ENCODE peak calls at places on chromosomes 16 and 17, in five cellular contexts. One of them, this sample, is unnamed.

GRCh38 chr16:22898874-22899348 is 84.9 kb downstream of the HS3ST2 start:
- DNase-seq in H9: peak
- DNase-seq in IMR-90: peak
- DNase-seq in trophoblast cell: peak
- DNase-seq in H1: peak
- DNase-seq in this sample: peak

GRCh38 chr16:66478733-66479511 is 51.8 kb downstream of the BEAN1 start:
- DNase-seq in H9: peak
- DNase-seq in IMR-90: peak
- DNase-seq in trophoblast cell: peak
- DNase-seq in H1: peak
- DNase-seq in this sample: no peak

GRCh38 chr17:67779098-67779672 is 46.1 kb upstream of the BPTF start:
- DNase-seq in H9: peak
- DNase-seq in IMR-90: peak
- DNase-seq in trophoblast cell: peak
- DNase-seq in H1: peak
- DNase-seq in this sample: peak

GRCh38 chr16:30924086-30924714 is 828 bp downstream of the FBXL19 start:
- DNase-seq in H9: no peak
- DNase-seq in IMR-90: no peak
- DNase-seq in trophoblast cell: no peak
- DNase-seq in H1: no peak
- DNase-seq in this sample: peak

GRCh38 chr16:87881327-87882200 is 12.3 kb upstream of the SLC7A5 start:
- DNase-seq in H9: no peak
- DNase-seq in IMR-90: no peak
- DNase-seq in trophoblast cell: no peak
- DNase-seq in H1: no peak
- DNase-seq in this sample: no peak

GRCh38 chr16:66844342-66845079 is at the start of gene CA7:
- DNase-seq in H9: no peak
- DNase-seq in IMR-90: no peak
- DNase-seq in trophoblast cell: no peak
- DNase-seq in H1: no peak
- DNase-seq in this sample: no peak

GRCh38 chr17:42422412-42422957 is 571 bp downstream of the CAVIN1 start:
- DNase-seq in H9: peak
- DNase-seq in IMR-90: peak
- DNase-seq in trophoblast cell: peak
- DNase-seq in H1: no peak
- DNase-seq in this sample: no peak

GRCh38 chr16:84795338-84796053 is 24.3 kb upstream of the CRISPLD2 start:
- DNase-seq in H9: no peak
- DNase-seq in IMR-90: peak
- DNase-seq in trophoblast cell: peak
- DNase-seq in H1: no peak
- DNase-seq in this sample: no peak

GRCh38 chr17:50200447-50201225 is 795 bp downstream of the COL1A1 start:
- DNase-seq in H9: peak
- DNase-seq in IMR-90: peak
- DNase-seq in trophoblast cell: peak
- DNase-seq in H1: peak
- DNase-seq in this sample: peak
- H3K14ac ChIP-seq in H9: no peak
- H3K14ac ChIP-seq in IMR-90: peak
- H3K14ac ChIP-seq in trophoblast cell: peak
- H3K14ac ChIP-seq in H1: no peak
- H3K14ac ChIP-seq in this sample: no peak

DNA sequence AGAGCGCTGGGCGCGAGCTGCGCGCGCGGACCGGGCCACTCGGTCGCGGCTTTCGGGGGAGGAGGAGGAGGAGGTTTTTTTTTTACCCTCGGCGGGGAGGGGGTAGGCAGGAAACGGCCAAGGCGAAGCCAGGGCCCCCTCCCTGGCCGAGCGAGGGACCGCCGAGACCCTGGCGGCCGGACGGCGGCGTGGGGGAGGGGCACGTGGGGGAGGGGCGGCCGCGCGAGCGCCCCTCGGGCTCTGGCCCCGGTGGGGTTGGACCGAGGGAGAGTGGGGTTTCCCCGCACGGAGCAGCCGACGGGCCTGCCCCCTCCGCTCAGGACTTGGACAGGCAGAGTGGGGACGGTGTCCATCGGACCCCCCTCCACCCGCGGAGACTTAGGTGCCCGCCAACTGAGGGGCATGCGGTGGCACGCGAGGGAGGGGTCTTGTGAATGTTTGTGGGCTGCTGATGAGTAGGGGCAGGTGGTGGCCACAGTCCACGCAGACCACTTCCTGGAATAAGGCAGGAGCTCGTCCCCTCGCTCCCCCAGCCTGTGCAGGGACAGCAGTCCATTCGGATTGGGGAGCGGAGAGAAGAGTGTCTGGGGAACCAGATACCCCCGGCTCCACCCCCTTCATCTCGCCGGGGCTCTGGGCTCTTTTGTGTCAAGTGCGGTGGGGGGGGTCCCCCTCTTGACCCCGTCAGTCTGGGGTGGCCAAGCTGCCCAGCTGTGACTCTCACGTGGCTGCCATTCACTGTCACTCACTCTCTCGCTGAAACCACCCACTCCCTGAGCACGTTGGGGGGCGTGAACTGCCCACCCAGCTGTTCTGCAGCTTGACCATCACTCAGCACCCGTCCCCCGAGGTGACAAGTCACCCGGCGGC is 3.0 kb upstream of the CHD3 start:
- DNase-seq in H9: peak
- DNase-seq in IMR-90: peak
- DNase-seq in trophoblast cell: peak
- DNase-seq in H1: no peak
- DNase-seq in this sample: peak
- H4K8ac ChIP-seq in H9: no peak
- H4K8ac ChIP-seq in IMR-90: peak
- H4K8ac ChIP-seq in trophoblast cell: peak
- H4K8ac ChIP-seq in H1: no peak
- H4K8ac ChIP-seq in this sample: no peak

GRCh38 chr17:77248216-77249054 is 107.7 kb downstream of the SEC14L1 start:
- DNase-seq in H9: no peak
- DNase-seq in IMR-90: no peak
- DNase-seq in trophoblast cell: no peak
- DNase-seq in H1: no peak
- DNase-seq in this sample: no peak

GRCh38 chr17:77247048-77247541 is 106.3 kb downstream of the SEC14L1 start:
- DNase-seq in H9: peak
- DNase-seq in IMR-90: peak
- DNase-seq in trophoblast cell: peak
- DNase-seq in H1: peak
- DNase-seq in this sample: peak

GRCh38 chr17:77245162-77245926 is 104.6 kb downstream of the SEC14L1 start:
- DNase-seq in H9: no peak
- DNase-seq in IMR-90: no peak
- DNase-seq in trophoblast cell: no peak
- DNase-seq in H1: no peak
- DNase-seq in this sample: no peak

GRCh38 chr17:77247609-77248008 is 106.8 kb downstream of the SEC14L1 start:
- DNase-seq in H9: no peak
- DNase-seq in IMR-90: no peak
- DNase-seq in trophoblast cell: no peak
- DNase-seq in H1: no peak
- DNase-seq in this sample: no peak

GRCh38 chr17:77246110-77247047 is 105.6 kb downstream of the SEC14L1 start:
- DNase-seq in H9: no peak
- DNase-seq in IMR-90: no peak
- DNase-seq in trophoblast cell: no peak
- DNase-seq in H1: no peak
- DNase-seq in this sample: no peak
- H3K14ac ChIP-seq in H9: no peak
- H3K14ac ChIP-seq in IMR-90: no peak
- H3K14ac ChIP-seq in trophoblast cell: peak
- H3K14ac ChIP-seq in H1: no peak
- H3K14ac ChIP-seq in this sample: peak

GRCh38 chr17:77424585-77425344 is 284.0 kb downstream of the SEC14L1 start:
- DNase-seq in H9: no peak
- DNase-seq in IMR-90: peak
- DNase-seq in trophoblast cell: no peak
- DNase-seq in H1: no peak
- DNase-seq in this sample: no peak
- H4K8ac ChIP-seq in H9: no peak
- H4K8ac ChIP-seq in IMR-90: peak
- H4K8ac ChIP-seq in trophoblast cell: peak
- H4K8ac ChIP-seq in H1: peak
- H4K8ac ChIP-seq in this sample: no peak

GRCh38 chr17:77647531-77647930 is 311.0 kb upstream of the TNRC6C start:
- DNase-seq in H9: peak
- DNase-seq in IMR-90: no peak
- DNase-seq in trophoblast cell: no peak
- DNase-seq in H1: no peak
- DNase-seq in this sample: no peak

GRCh38 chr17:77645441-77646430 is 312.8 kb upstream of the TNRC6C start:
- DNase-seq in H9: peak
- DNase-seq in IMR-90: no peak
- DNase-seq in trophoblast cell: no peak
- DNase-seq in H1: no peak
- DNase-seq in this sample: no peak

GRCh38 chr17:77654296-77654695 is 304.2 kb upstream of the TNRC6C start:
- DNase-seq in H9: no peak
- DNase-seq in IMR-90: no peak
- DNase-seq in trophoblast cell: no peak
- DNase-seq in H1: no peak
- DNase-seq in this sample: no peak

GRCh38 chr17:77651983-77652382 is 306.5 kb upstream of the TNRC6C start:
- DNase-seq in H9: peak
- DNase-seq in IMR-90: no peak
- DNase-seq in trophoblast cell: no peak
- DNase-seq in H1: no peak
- DNase-seq in this sample: no peak

GRCh38 chr17:77649717-77650211 is 308.7 kb upstream of the TNRC6C start:
- DNase-seq in H9: peak
- DNase-seq in IMR-90: no peak
- DNase-seq in trophoblast cell: no peak
- DNase-seq in H1: no peak
- DNase-seq in this sample: no peak
- H3K14ac ChIP-seq in H9: no peak
- H3K14ac ChIP-seq in IMR-90: no peak
- H3K14ac ChIP-seq in trophoblast cell: no peak
- H3K14ac ChIP-seq in H1: no peak
- H3K14ac ChIP-seq in this sample: no peak

DNA sequence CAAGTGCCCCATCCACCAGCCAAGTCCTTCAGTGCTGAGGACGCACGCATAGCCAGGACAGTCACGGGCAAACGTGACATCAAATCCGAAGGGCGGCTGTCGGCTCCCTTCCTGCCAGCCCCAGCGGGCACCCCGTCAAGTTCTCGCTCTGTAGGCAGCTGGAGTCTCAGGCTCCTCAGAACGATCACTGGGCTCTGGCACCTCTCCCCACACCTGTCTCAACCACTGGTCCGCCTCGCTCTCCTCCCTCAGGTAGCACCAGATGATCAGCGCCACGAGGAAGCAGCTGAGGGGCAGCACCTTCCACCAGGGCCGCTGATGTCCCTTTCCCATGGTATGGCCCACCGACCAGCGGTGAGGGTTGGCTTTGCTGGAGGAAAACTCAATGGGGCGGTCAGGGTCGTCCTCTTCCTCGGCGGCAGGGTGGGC is 422 bp downstream of the UQCC4 start:
- DNase-seq in H9: no peak
- DNase-seq in IMR-90: no peak
- DNase-seq in trophoblast cell: no peak
- DNase-seq in H1: no peak
- DNase-seq in this sample: no peak
- H4K8ac ChIP-seq in H9: no peak
- H4K8ac ChIP-seq in IMR-90: peak
- H4K8ac ChIP-seq in trophoblast cell: peak
- H4K8ac ChIP-seq in H1: peak
- H4K8ac ChIP-seq in this sample: peak

DNA sequence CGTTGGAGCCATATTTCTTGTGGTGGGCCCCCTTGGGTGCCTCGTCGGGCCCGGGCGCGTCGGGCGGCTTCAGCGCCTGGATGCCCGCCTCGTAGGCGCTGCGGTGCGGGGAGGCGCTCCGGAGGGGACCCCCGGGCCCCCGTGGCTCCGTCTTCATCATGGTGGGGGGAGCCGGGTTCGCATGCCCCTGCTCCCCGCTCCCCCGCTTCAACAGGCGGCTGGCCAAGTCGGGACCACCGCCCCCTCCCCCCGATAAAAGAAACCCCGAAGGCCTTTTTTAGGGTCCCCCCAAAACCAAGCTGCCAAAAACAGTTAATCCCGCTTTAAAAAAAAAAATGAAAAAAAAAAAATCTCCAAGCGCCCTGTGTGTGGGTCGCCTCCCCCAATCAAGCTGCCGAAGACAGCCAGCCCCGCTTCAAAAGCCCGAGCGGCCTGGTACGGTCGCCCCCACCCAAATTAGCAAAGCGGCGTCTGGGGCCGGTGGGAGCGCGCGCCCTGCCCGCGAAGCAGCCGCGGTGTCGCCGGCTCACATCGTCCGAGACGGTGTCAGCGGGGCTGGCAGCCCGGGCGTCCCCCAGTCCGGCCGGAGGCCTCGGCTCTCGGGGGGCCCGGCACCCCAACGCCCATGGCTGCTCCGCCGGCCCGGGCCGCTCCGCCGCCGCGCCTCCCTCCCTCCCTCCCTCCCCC is at the start of gene PPP1R9B:
- DNase-seq in H9: no peak
- DNase-seq in IMR-90: no peak
- DNase-seq in trophoblast cell: no peak
- DNase-seq in H1: no peak
- DNase-seq in this sample: no peak
- H3K14ac ChIP-seq in H9: no peak
- H3K14ac ChIP-seq in IMR-90: peak
- H3K14ac ChIP-seq in trophoblast cell: peak
- H3K14ac ChIP-seq in H1: peak
- H3K14ac ChIP-seq in this sample: peak